ENCODE peak calls at places on chromosomes 12 and 14, in nine cellular contexts. One of them, this sample, is unnamed.

GRCh38 chr12:1093166-1093751 is 102.2 kb downstream of the ERC1 start:
- DNase-seq in activated CD4-positive, alpha-beta T cell treated with anti-CD3 and anti-CD28 coated beads, Interleukin-2, amount 50 U/mL, for 1 hour: peak
- DNase-seq in fibroblast of mammary gland: peak
- DNase-seq in activated B cell treated with CpG ODN at 0.5 μM for 24 hours: no peak
- DNase-seq in pancreas: no peak
- DNase-seq in RWPE2: no peak
- DNase-seq in T-helper 9 cell: no peak
- DNase-seq in naive thymus-derived CD8-positive, alpha-beta T cell: no peak
- DNase-seq in SK-N-SH: peak
- DNase-seq in this sample: no peak

GRCh38 chr12:57629897-57630471 is 3.0 kb downstream of the B4GALNT1 start:
- DNase-seq in activated CD4-positive, alpha-beta T cell treated with anti-CD3 and anti-CD28 coated beads, Interleukin-2, amount 50 U/mL, for 1 hour: no peak
- DNase-seq in fibroblast of mammary gland: no peak
- DNase-seq in activated B cell treated with CpG ODN at 0.5 μM for 24 hours: no peak
- DNase-seq in pancreas: no peak
- DNase-seq in RWPE2: no peak
- DNase-seq in T-helper 9 cell: no peak
- DNase-seq in naive thymus-derived CD8-positive, alpha-beta T cell: no peak
- DNase-seq in SK-N-SH: peak
- DNase-seq in this sample: no peak

GRCh38 chr12:89690925-89691324 is 17.7 kb downstream of the ATP2B1 start:
- DNase-seq in activated CD4-positive, alpha-beta T cell treated with anti-CD3 and anti-CD28 coated beads, Interleukin-2, amount 50 U/mL, for 1 hour: no peak
- DNase-seq in fibroblast of mammary gland: peak
- DNase-seq in activated B cell treated with CpG ODN at 0.5 μM for 24 hours: no peak
- DNase-seq in pancreas: no peak
- DNase-seq in RWPE2: no peak
- DNase-seq in T-helper 9 cell: no peak
- DNase-seq in naive thymus-derived CD8-positive, alpha-beta T cell: no peak
- DNase-seq in SK-N-SH: no peak
- DNase-seq in this sample: no peak

GRCh38 chr14:44165286-44165685 is 341.8 kb downstream of the FSCB start:
- DNase-seq in activated CD4-positive, alpha-beta T cell treated with anti-CD3 and anti-CD28 coated beads, Interleukin-2, amount 50 U/mL, for 1 hour: no peak
- DNase-seq in fibroblast of mammary gland: no peak
- DNase-seq in activated B cell treated with CpG ODN at 0.5 μM for 24 hours: no peak
- DNase-seq in pancreas: no peak
- DNase-seq in RWPE2: no peak
- DNase-seq in T-helper 9 cell: no peak
- DNase-seq in naive thymus-derived CD8-positive, alpha-beta T cell: no peak
- DNase-seq in SK-N-SH: no peak
- DNase-seq in this sample: no peak

GRCh38 chr14:22071001-22071400 is 397.4 kb upstream of the OR4E1 start:
- DNase-seq in activated CD4-positive, alpha-beta T cell treated with anti-CD3 and anti-CD28 coated beads, Interleukin-2, amount 50 U/mL, for 1 hour: peak
- DNase-seq in fibroblast of mammary gland: no peak
- DNase-seq in activated B cell treated with CpG ODN at 0.5 μM for 24 hours: peak
- DNase-seq in pancreas: no peak
- DNase-seq in RWPE2: no peak
- DNase-seq in T-helper 9 cell: peak
- DNase-seq in naive thymus-derived CD8-positive, alpha-beta T cell: peak
- DNase-seq in SK-N-SH: no peak
- DNase-seq in this sample: peak

GRCh38 chr12:65282840-65283239 is 4.4 kb downstream of the MSRB3 start:
- DNase-seq in activated CD4-positive, alpha-beta T cell treated with anti-CD3 and anti-CD28 coated beads, Interleukin-2, amount 50 U/mL, for 1 hour: no peak
- DNase-seq in fibroblast of mammary gland: no peak
- DNase-seq in activated B cell treated with CpG ODN at 0.5 μM for 24 hours: no peak
- DNase-seq in pancreas: no peak
- DNase-seq in RWPE2: no peak
- DNase-seq in T-helper 9 cell: no peak
- DNase-seq in naive thymus-derived CD8-positive, alpha-beta T cell: no peak
- DNase-seq in SK-N-SH: no peak
- DNase-seq in this sample: no peak

GRCh38 chr12:120928864-120929652 is 24.9 kb upstream of the SPPL3 start:
- DNase-seq in activated CD4-positive, alpha-beta T cell treated with anti-CD3 and anti-CD28 coated beads, Interleukin-2, amount 50 U/mL, for 1 hour: no peak
- DNase-seq in fibroblast of mammary gland: no peak
- DNase-seq in activated B cell treated with CpG ODN at 0.5 μM for 24 hours: no peak
- DNase-seq in pancreas: no peak
- DNase-seq in RWPE2: peak
- DNase-seq in T-helper 9 cell: no peak
- DNase-seq in naive thymus-derived CD8-positive, alpha-beta T cell: no peak
- DNase-seq in SK-N-SH: no peak
- DNase-seq in this sample: no peak

GRCh38 chr12:122937622-122938091 is 28.6 kb downstream of the ABCB9 start:
- DNase-seq in activated CD4-positive, alpha-beta T cell treated with anti-CD3 and anti-CD28 coated beads, Interleukin-2, amount 50 U/mL, for 1 hour: no peak
- DNase-seq in fibroblast of mammary gland: peak
- DNase-seq in activated B cell treated with CpG ODN at 0.5 μM for 24 hours: no peak
- DNase-seq in pancreas: no peak
- DNase-seq in RWPE2: no peak
- DNase-seq in T-helper 9 cell: no peak
- DNase-seq in naive thymus-derived CD8-positive, alpha-beta T cell: no peak
- DNase-seq in SK-N-SH: no peak
- DNase-seq in this sample: no peak

GRCh38 chr12:117564885-117565284 is 203.5 kb upstream of the NOS1 start:
- DNase-seq in activated CD4-positive, alpha-beta T cell treated with anti-CD3 and anti-CD28 coated beads, Interleukin-2, amount 50 U/mL, for 1 hour: no peak
- DNase-seq in fibroblast of mammary gland: no peak
- DNase-seq in activated B cell treated with CpG ODN at 0.5 μM for 24 hours: no peak
- DNase-seq in pancreas: no peak
- DNase-seq in RWPE2: no peak
- DNase-seq in T-helper 9 cell: no peak
- DNase-seq in naive thymus-derived CD8-positive, alpha-beta T cell: no peak
- DNase-seq in SK-N-SH: no peak
- DNase-seq in this sample: no peak

GRCh38 chr12:80186727-80187217 is 87.4 kb downstream of the OTOGL start:
- DNase-seq in activated CD4-positive, alpha-beta T cell treated with anti-CD3 and anti-CD28 coated beads, Interleukin-2, amount 50 U/mL, for 1 hour: peak
- DNase-seq in fibroblast of mammary gland: peak
- DNase-seq in activated B cell treated with CpG ODN at 0.5 μM for 24 hours: no peak
- DNase-seq in pancreas: no peak
- DNase-seq in RWPE2: no peak
- DNase-seq in T-helper 9 cell: peak
- DNase-seq in naive thymus-derived CD8-positive, alpha-beta T cell: no peak
- DNase-seq in SK-N-SH: peak
- DNase-seq in this sample: no peak

GRCh38 chr14:71932229-71932951 is at the start of gene RGS6:
- DNase-seq in activated CD4-positive, alpha-beta T cell treated with anti-CD3 and anti-CD28 coated beads, Interleukin-2, amount 50 U/mL, for 1 hour: no peak
- DNase-seq in fibroblast of mammary gland: no peak
- DNase-seq in activated B cell treated with CpG ODN at 0.5 μM for 24 hours: peak
- DNase-seq in pancreas: peak
- DNase-seq in RWPE2: no peak
- DNase-seq in T-helper 9 cell: no peak
- DNase-seq in naive thymus-derived CD8-positive, alpha-beta T cell: peak
- DNase-seq in SK-N-SH: peak
- DNase-seq in this sample: no peak

GRCh38 chr12:40446385-40446784 is 221.6 kb downstream of the LRRK2 start:
- DNase-seq in activated CD4-positive, alpha-beta T cell treated with anti-CD3 and anti-CD28 coated beads, Interleukin-2, amount 50 U/mL, for 1 hour: no peak
- DNase-seq in fibroblast of mammary gland: peak
- DNase-seq in activated B cell treated with CpG ODN at 0.5 μM for 24 hours: no peak
- DNase-seq in pancreas: no peak
- DNase-seq in RWPE2: no peak
- DNase-seq in T-helper 9 cell: no peak
- DNase-seq in naive thymus-derived CD8-positive, alpha-beta T cell: no peak
- DNase-seq in SK-N-SH: peak
- DNase-seq in this sample: no peak

GRCh38 chr12:46524778-46525177 is 152.2 kb upstream of the SLC38A2 start:
- DNase-seq in activated CD4-positive, alpha-beta T cell treated with anti-CD3 and anti-CD28 coated beads, Interleukin-2, amount 50 U/mL, for 1 hour: no peak
- DNase-seq in fibroblast of mammary gland: peak
- DNase-seq in activated B cell treated with CpG ODN at 0.5 μM for 24 hours: no peak
- DNase-seq in pancreas: no peak
- DNase-seq in RWPE2: no peak
- DNase-seq in T-helper 9 cell: no peak
- DNase-seq in naive thymus-derived CD8-positive, alpha-beta T cell: no peak
- DNase-seq in SK-N-SH: peak
- DNase-seq in this sample: no peak

GRCh38 chr12:31728289-31728916 is 418 bp downstream of the AMN1 start:
- DNase-seq in activated CD4-positive, alpha-beta T cell treated with anti-CD3 and anti-CD28 coated beads, Interleukin-2, amount 50 U/mL, for 1 hour: no peak
- DNase-seq in fibroblast of mammary gland: peak
- DNase-seq in activated B cell treated with CpG ODN at 0.5 μM for 24 hours: no peak
- DNase-seq in pancreas: no peak
- DNase-seq in RWPE2: no peak
- DNase-seq in T-helper 9 cell: peak
- DNase-seq in naive thymus-derived CD8-positive, alpha-beta T cell: no peak
- DNase-seq in SK-N-SH: peak
- DNase-seq in this sample: no peak

GRCh38 chr12:124716208-124717141 is 147.2 kb downstream of the SCARB1 start:
- DNase-seq in activated CD4-positive, alpha-beta T cell treated with anti-CD3 and anti-CD28 coated beads, Interleukin-2, amount 50 U/mL, for 1 hour: no peak
- DNase-seq in fibroblast of mammary gland: no peak
- DNase-seq in activated B cell treated with CpG ODN at 0.5 μM for 24 hours: no peak
- DNase-seq in pancreas: no peak
- DNase-seq in RWPE2: no peak
- DNase-seq in T-helper 9 cell: no peak
- DNase-seq in naive thymus-derived CD8-positive, alpha-beta T cell: no peak
- DNase-seq in SK-N-SH: no peak
- DNase-seq in this sample: no peak

GRCh38 chr14:100587248-100587762 is at the start of gene BEGAIN:
- DNase-seq in activated CD4-positive, alpha-beta T cell treated with anti-CD3 and anti-CD28 coated beads, Interleukin-2, amount 50 U/mL, for 1 hour: no peak
- DNase-seq in fibroblast of mammary gland: no peak
- DNase-seq in activated B cell treated with CpG ODN at 0.5 μM for 24 hours: no peak
- DNase-seq in pancreas: no peak
- DNase-seq in RWPE2: peak
- DNase-seq in T-helper 9 cell: no peak
- DNase-seq in naive thymus-derived CD8-positive, alpha-beta T cell: no peak
- DNase-seq in SK-N-SH: peak
- DNase-seq in this sample: no peak

GRCh38 chr14:52000019-52000582 is 10.8 kb downstream of the RTRAF start:
- DNase-seq in activated CD4-positive, alpha-beta T cell treated with anti-CD3 and anti-CD28 coated beads, Interleukin-2, amount 50 U/mL, for 1 hour: no peak
- DNase-seq in fibroblast of mammary gland: peak
- DNase-seq in activated B cell treated with CpG ODN at 0.5 μM for 24 hours: no peak
- DNase-seq in pancreas: no peak
- DNase-seq in RWPE2: no peak
- DNase-seq in T-helper 9 cell: no peak
- DNase-seq in naive thymus-derived CD8-positive, alpha-beta T cell: no peak
- DNase-seq in SK-N-SH: no peak
- DNase-seq in this sample: no peak

GRCh38 chr12:46518729-46519128 is 146.2 kb upstream of the SLC38A2 start:
- DNase-seq in activated CD4-positive, alpha-beta T cell treated with anti-CD3 and anti-CD28 coated beads, Interleukin-2, amount 50 U/mL, for 1 hour: no peak
- DNase-seq in fibroblast of mammary gland: no peak
- DNase-seq in activated B cell treated with CpG ODN at 0.5 μM for 24 hours: no peak
- DNase-seq in pancreas: no peak
- DNase-seq in RWPE2: no peak
- DNase-seq in T-helper 9 cell: no peak
- DNase-seq in naive thymus-derived CD8-positive, alpha-beta T cell: no peak
- DNase-seq in SK-N-SH: no peak
- DNase-seq in this sample: no peak

GRCh38 chr14:51119411-51120051 is 24.6 kb upstream of the TRIM9 start:
- DNase-seq in activated CD4-positive, alpha-beta T cell treated with anti-CD3 and anti-CD28 coated beads, Interleukin-2, amount 50 U/mL, for 1 hour: no peak
- DNase-seq in fibroblast of mammary gland: no peak
- DNase-seq in activated B cell treated with CpG ODN at 0.5 μM for 24 hours: no peak
- DNase-seq in pancreas: no peak
- DNase-seq in RWPE2: no peak
- DNase-seq in T-helper 9 cell: no peak
- DNase-seq in naive thymus-derived CD8-positive, alpha-beta T cell: no peak
- DNase-seq in SK-N-SH: no peak
- DNase-seq in this sample: no peak

GRCh38 chr14:106844608-106845285 is 1318.4 kb downstream of the TMEM121 start:
- DNase-seq in activated CD4-positive, alpha-beta T cell treated with anti-CD3 and anti-CD28 coated beads, Interleukin-2, amount 50 U/mL, for 1 hour: peak
- DNase-seq in fibroblast of mammary gland: peak
- DNase-seq in activated B cell treated with CpG ODN at 0.5 μM for 24 hours: peak
- DNase-seq in pancreas: peak
- DNase-seq in RWPE2: no peak
- DNase-seq in T-helper 9 cell: peak
- DNase-seq in naive thymus-derived CD8-positive, alpha-beta T cell: peak
- DNase-seq in SK-N-SH: peak
- DNase-seq in this sample: peak

GRCh38 chr12:118748478-118749380 is 232.6 kb upstream of the SRRM4 start:
- DNase-seq in activated CD4-positive, alpha-beta T cell treated with anti-CD3 and anti-CD28 coated beads, Interleukin-2, amount 50 U/mL, for 1 hour: no peak
- DNase-seq in fibroblast of mammary gland: no peak
- DNase-seq in activated B cell treated with CpG ODN at 0.5 μM for 24 hours: no peak
- DNase-seq in pancreas: no peak
- DNase-seq in RWPE2: no peak
- DNase-seq in T-helper 9 cell: no peak
- DNase-seq in naive thymus-derived CD8-positive, alpha-beta T cell: no peak
- DNase-seq in SK-N-SH: no peak
- DNase-seq in this sample: no peak

This sample was measured in activated effector memory CD4-positive, alpha-beta T cell treated with Interleukin-2 at 50 U/mL for 16 hours.